ENCODE peak calls at places on chromosomes 2 and 18, in four cellular contexts. O is AG08396; C is activated T-cell treated with anti-CD3 and anti-CD28 coated beads, Interleukin-2, amount 50 U/mL, for 72 hours; D is CD8-positive, alpha-beta memory T cell. F is an unnamed sample.

GRCh38 chr2:203659650-203660049 is 46.8 kb upstream of the CD28 start:
- DNase-seq in O (no peak), C (no peak), D (no peak), F (no peak)

GRCh38 chr2:573805-574392 is 103.3 kb downstream of the TMEM18 start:
- DNase-seq in O (no peak), C (no peak), D (no peak), F (no peak)

GRCh38 chr18:67568166-67568565 is 51.6 kb upstream of the DSEL start:
- DNase-seq in D (no peak), C (no peak), O (no peak), F (no peak)

GRCh38 chr18:50194623-50195532 is at the start of gene MYO5B:
- DNase-seq in D (no peak), O (peak), C (peak), F (no peak)

GRCh38 chr2:47900857-47901256 is 5.4 kb downstream of the FBXO11 start:
- DNase-seq in D (no peak), O (no peak), C (no peak), F (no peak)

GRCh38 chr2:155747531-155747930 is 585.0 kb downstream of the NR4A2 start:
- DNase-seq in O (no peak), D (no peak), C (no peak), F (no peak)

GRCh38 chr2:4219121-4219520 is 515.7 kb downstream of the DCDC2C start:
- DNase-seq in D (no peak), O (no peak), C (no peak), F (no peak)

GRCh38 chr2:127512362-127512761 is 13.9 kb downstream of the IWS1 start:
- DNase-seq in O (no peak), C (no peak), D (no peak), F (no peak)

GRCh38 chr2:167335627-167336026 is 447.3 kb downstream of the XIRP2 start:
- DNase-seq in O (no peak), C (no peak), D (no peak), F (no peak)

GRCh38 chr2:176158855-176159677 is 2.0 kb downstream of the HOXD3 start:
- DNase-seq in C (no peak), D (no peak), O (no peak), F (no peak)

GRCh38 chr18:46623541-46623940 is 33.5 kb downstream of the LOXHD1 start:
- DNase-seq in D (no peak), O (no peak), C (peak), F (no peak)

GRCh38 chr2:11299439-11299838 is 45.0 kb downstream of the ROCK2 start:
- DNase-seq in O (no peak), D (no peak), C (no peak), F (no peak)

GRCh38 chr2:98909381-98910211 is 26.4 kb downstream of the CRACDL start:
- DNase-seq in D (no peak), C (no peak), O (peak), F (peak)

GRCh38 chr18:62368100-62368499 is 43.0 kb downstream of the TNFRSF11A start:
- DNase-seq in D (no peak), C (no peak), O (no peak), F (no peak)

GRCh38 chr2:138712212-138712979 is 67.8 kb downstream of the NXPH2 start:
- DNase-seq in C (no peak), D (no peak), O (no peak), F (no peak)

GRCh38 chr18:12921178-12921577 is 26.6 kb upstream of the SEH1L start:
- DNase-seq in O (no peak), C (peak), D (peak), F (no peak)

GRCh38 chr18:59988098-59988706 is 88.4 kb downstream of the PMAIP1 start:
- DNase-seq in C (peak), D (peak), O (peak), F (peak)

GRCh38 chr2:37689751-37690150 is 18.3 kb upstream of the CDC42EP3 start:
- DNase-seq in D (no peak), O (no peak), C (no peak), F (no peak)

GRCh38 chr18:23664674-23665073 is 2.0 kb upstream of the ANKRD29 start:
- DNase-seq in O (no peak), C (no peak), D (no peak), F (no peak)

GRCh38 chr2:179268277-179268935 is 3.8 kb upstream of the SESTD1 start:
- DNase-seq in O (peak), D (no peak), C (peak), F (peak)

GRCh38 chr2:9879455-9880194 is 36.4 kb downstream of the TAF1B start:
- DNase-seq in D (no peak), C (no peak), O (no peak), F (no peak)

GRCh38 chr2:20476950-20477349 is 30.1 kb downstream of the RHOB start:
- DNase-seq in O (no peak), C (no peak), D (no peak), F (no peak)

GRCh38 chr2:129923265-129924141 is 56.0 kb upstream of the RAB6C start:
- DNase-seq in O (no peak), D (no peak), C (peak), F (peak)

GRCh38 chr2:187390891-187391290 is 57.2 kb downstream of the CALCRL start:
- DNase-seq in O (peak), D (no peak), C (no peak), F (no peak)

GRCh38 chr18:76805221-76805620 is 17.1 kb upstream of the ZNF236 start:
- DNase-seq in C (no peak), O (peak), D (no peak), F (no peak)

GRCh38 chr18:45255142-45255890 is 360.0 kb upstream of the SLC14A2 start:
- DNase-seq in D (no peak), C (no peak), O (peak), F (peak)

GRCh38 chr2:216499641-216500218 is 1.1 kb downstream of the RPL37A start:
- DNase-seq in D (no peak), C (no peak), O (no peak), F (no peak)

GRCh38 chr2:188199716-188200128 is 92.0 kb upstream of the GULP1 start:
- DNase-seq in C (no peak), D (no peak), O (peak), F (no peak)

GRCh38 chr2:241007111-241007510 is 8.7 kb downstream of the SNED1 start:
- DNase-seq in O (no peak), D (no peak), C (no peak), F (no peak)

GRCh38 chr2:141554810-141555209 is 576.0 kb downstream of the LRP1B start:
- DNase-seq in D (no peak), C (no peak), O (no peak), F (no peak)

GRCh38 chr2:23926289-23926749 is 604 bp downstream of the ATAD2B start:
- DNase-seq in C (peak), D (peak), O (peak), F (peak)

GRCh38 chr18:29041976-29042375 is 865.0 kb upstream of the CDH2 start:
- DNase-seq in O (no peak), D (no peak), C (no peak), F (no peak)

GRCh38 chr18:51687845-51688585 is 490.5 kb upstream of the MEX3C start:
- DNase-seq in C (no peak), D (no peak), O (no peak), F (no peak)

GRCh38 chr2:105718846-105719432 is 25.8 kb upstream of the NCK2 start:
- DNase-seq in O (no peak), D (no peak), C (no peak), F (no peak)

F was measured in SJSA1.